ENCODE peak calls at places on chromosomes 1 and 21, in six cellular contexts. V is HCT116, J is prostate gland, D is endothelial cell of umbilical vein, S is SK-N-SH, Y is GM23338. Q is an unnamed sample.

GRCh38 chr1:213327318-213327667 is 276.3 kb downstream of the RPS6KC1 start:
- DNase-seq in V (no peak), J (no peak), D (peak; percentile 7), S (no peak), Y (no peak), Q (peak; percentile 15)

GRCh38 chr1:233714631-233715217 is 100.8 kb downstream of the KCNK1 start:
- DNase-seq in V (no peak), J (no peak), D (no peak), S (no peak), Y (no peak), Q (no peak)

GRCh38 chr1:36612881-36613280 is 130.2 kb upstream of the CSF3R start:
- DNase-seq in V (no peak), J (no peak), D (no peak), S (no peak), Y (peak; percentile 32), Q (no peak)

GRCh38 chr1:175277778-175278177 is 85.2 kb upstream of the KIAA0040 start:
- DNase-seq in V (no peak), J (no peak), D (no peak), S (no peak), Y (no peak), Q (no peak)

GRCh38 chr1:25057188-25057587 is 127.1 kb upstream of the RUNX3 start:
- DNase-seq in V (no peak), J (no peak), D (no peak), S (no peak), Y (no peak), Q (no peak)

GRCh38 chr1:100866041-100866900 is 28.4 kb downstream of the EXTL2 start:
- DNase-seq in V (peak; percentile 15), J (no peak), D (peak; percentile 78), S (peak; percentile 10), Y (peak; percentile 29), Q (no peak)

GRCh38 chr1:30451532-30452125 is 271.8 kb downstream of the MATN1 start:
- DNase-seq in V (no peak), J (no peak), D (no peak), S (peak; percentile 2), Y (no peak), Q (no peak)

GRCh38 chr1:85259866-85260345 is 444 bp upstream of the C1orf52 start:
- DNase-seq in V (no peak), J (no peak), D (no peak), S (no peak), Y (no peak), Q (no peak)

GRCh38 chr1:46516140-46516539 is 26.5 kb downstream of the DMBX1 start:
- DNase-seq in V (no peak), J (no peak), D (no peak), S (no peak), Y (no peak), Q (no peak)

GRCh38 chr1:37602750-37603694 is 7.3 kb upstream of the GNL2 start:
- DNase-seq in V (no peak), J (no peak), D (peak; percentile 20), S (peak; percentile 74), Y (peak; percentile 89), Q (peak; percentile 28)

GRCh38 chr1:219380463-219380862 is 206.8 kb downstream of the LYPLAL1 start:
- DNase-seq in V (no peak), J (no peak), D (no peak), S (no peak), Y (no peak), Q (no peak)

GRCh38 chr1:225462714-225463574 is 35.1 kb upstream of the LBR start:
- DNase-seq in V (no peak), J (no peak), D (no peak), S (peak; percentile 66), Y (no peak), Q (no peak)

GRCh38 chr1:70583522-70583921 is 172.5 kb downstream of the CTH start:
- DNase-seq in V (no peak), J (no peak), D (no peak), S (no peak), Y (no peak), Q (no peak)

GRCh38 chr1:71307451-71307850 is 226.6 kb upstream of the ZRANB2 start:
- DNase-seq in V (no peak), J (no peak), D (peak; percentile 42), S (peak; percentile 7), Y (peak; percentile 14), Q (peak; percentile 22)

GRCh38 chr1:225736651-225737097 is 41.0 kb upstream of the SRP9 start:
- DNase-seq in V (no peak), J (no peak), D (no peak), S (peak; percentile 58), Y (no peak), Q (no peak)

GRCh38 chr1:110138956-110139355 is 11.3 kb upstream of the SLC6A17 start:
- DNase-seq in V (no peak), J (no peak), D (no peak), S (no peak), Y (no peak), Q (no peak)

GRCh38 chr21:18443686-18444085 is 40.1 kb upstream of the TMPRSS15 start:
- DNase-seq in V (no peak), J (no peak), D (no peak), S (no peak), Y (no peak), Q (no peak)

GRCh38 chr21:37915941-37916794 is at the start of gene KCNJ6:
- DNase-seq in V (no peak), J (peak; percentile 14), D (peak; percentile 47), S (peak; percentile 87), Y (peak; percentile 94), Q (no peak)

GRCh38 chr1:32040711-32041110 is 27.0 kb downstream of the KHDRBS1 start:
- DNase-seq in V (no peak), J (no peak), D (no peak), S (no peak), Y (no peak), Q (no peak)

GRCh38 chr21:41635874-41636273 is 127.9 kb upstream of the TMPRSS2 start:
- DNase-seq in V (no peak), J (no peak), D (no peak), S (no peak), Y (no peak), Q (no peak)

GRCh38 chr1:169081503-169082123 is 24.9 kb upstream of the ATP1B1 start:
- DNase-seq in V (no peak), J (no peak), D (no peak), S (no peak), Y (no peak), Q (no peak)
- TF ChIP-seq CTCF in V (no peak), J (no peak), D (no peak), S (no peak), Y (no peak), Q (no peak)

GRCh38 chr1:66296901-66297300 is 237.1 kb upstream of the SGIP1 start:
- DNase-seq in V (no peak), J (no peak), D (no peak), S (no peak), Y (no peak), Q (no peak)
- TF ChIP-seq POLR2AphosphoS5 in V (no peak), J (no peak), D (no peak), S (no peak), Y (no peak), Q (no peak)

DNA sequence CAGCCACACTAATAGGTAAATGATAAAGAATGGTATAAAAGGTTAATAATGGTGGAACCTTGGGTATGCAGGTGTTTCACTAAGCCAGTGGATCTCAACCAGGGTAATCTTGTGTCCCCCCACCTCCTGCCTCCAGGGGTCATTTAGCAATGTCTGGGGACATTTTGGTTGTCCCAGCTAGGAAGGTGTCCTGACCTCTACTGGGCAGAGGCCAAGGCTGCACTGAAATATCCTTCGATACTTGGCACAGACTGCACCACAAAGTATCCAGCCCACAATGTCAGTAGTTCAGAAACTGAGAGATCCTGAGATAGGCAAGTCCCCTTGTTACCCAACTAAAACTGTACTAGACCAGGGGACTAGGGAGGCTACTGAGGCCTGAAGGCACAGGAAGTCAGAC is 113.6 kb upstream of the TIAM1 start:
- DNase-seq in V (no peak), J (no peak), D (no peak), S (peak; percentile 19), Y (peak; percentile 60), Q (no peak)
- TF ChIP-seq CTCF in V (peak; percentile 53), J (no peak), D (no peak), S (peak; percentile 16), Y (peak; percentile 68), Q (no peak)

GRCh38 chr1:182192215-182192614 is 130.7 kb upstream of the ZNF648 start:
- DNase-seq in V (no peak), J (no peak), D (no peak), S (no peak), Y (no peak), Q (no peak)
- TF ChIP-seq POLR2AphosphoS5 in V (no peak), J (no peak), D (no peak), S (no peak), Y (no peak), Q (no peak)

GRCh38 chr1:53826367-53826766 is 11.7 kb downstream of the NDC1 start:
- DNase-seq in V (no peak), J (no peak), D (no peak), S (no peak), Y (peak; percentile 16), Q (no peak)
- TF ChIP-seq CTCF in V (peak; percentile 41), J (no peak), D (peak; percentile 16), S (peak; percentile 44), Y (peak; percentile 7), Q (no peak)

GRCh38 chr21:35368326-35368725 is 319.2 kb upstream of the RUNX1 start:
- DNase-seq in V (no peak), J (no peak), D (no peak), S (no peak), Y (no peak), Q (no peak)
- TF ChIP-seq POLR2AphosphoS5 in V (no peak), J (no peak), D (no peak), S (no peak), Y (no peak), Q (no peak)

DNA sequence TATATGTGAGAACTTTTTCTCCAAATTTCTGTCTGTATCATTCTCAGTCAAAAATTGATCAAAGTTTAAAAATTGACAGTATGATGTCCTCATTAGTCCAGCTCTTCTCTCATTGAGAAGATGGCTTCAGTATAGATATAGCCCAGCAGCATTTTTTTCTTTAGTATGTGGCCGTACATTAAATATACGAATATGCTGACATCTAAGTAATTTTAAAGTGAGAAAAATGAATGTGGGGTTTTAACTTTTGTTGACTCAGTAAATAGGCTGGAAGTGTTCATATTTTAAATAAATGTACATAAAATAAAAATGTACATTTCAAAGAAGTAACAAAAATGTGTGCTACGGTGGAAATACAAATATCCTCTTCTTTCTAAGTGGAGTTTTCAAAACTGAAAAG is 123.5 kb upstream of the PKN2 start:
- DNase-seq in V (no peak), J (no peak), D (no peak), S (no peak), Y (no peak), Q (no peak)
- TF ChIP-seq CTCF in V (no peak), J (no peak), D (no peak), S (no peak), Y (no peak), Q (no peak)

GRCh38 chr1:151056574-151056973 is 2.8 kb downstream of the CDC42SE1 start:
- DNase-seq in V (no peak), J (peak; percentile 18), D (no peak), S (no peak), Y (no peak), Q (peak; percentile 45)
- TF ChIP-seq POLR2AphosphoS5 in V (no peak), J (peak; percentile 46), D (no peak), S (no peak), Y (no peak), Q (peak; percentile 39)